ENCODE peak calls at places on chromosome 4, in four cellular contexts. One of them, this sample, is unnamed.

GRCh38 chr4:133151681-133152329 is 2.7 kb downstream of the PCDH10 start:
- DNase-seq in GM12878: no peak
- DNase-seq in HepG2: no peak
- DNase-seq in H1: no peak
- DNase-seq in this sample: peak

GRCh38 chr4:25703731-25704388 is 48.2 kb downstream of the SLC34A2 start:
- DNase-seq in GM12878: no peak
- DNase-seq in HepG2: no peak
- DNase-seq in H1: no peak
- DNase-seq in this sample: no peak

GRCh38 chr4:73896416-73896815 is 27.2 kb downstream of the CXCL1 start:
- DNase-seq in GM12878: no peak
- DNase-seq in HepG2: no peak
- DNase-seq in H1: no peak
- DNase-seq in this sample: no peak

GRCh38 chr4:76990288-76991080 is 40.9 kb downstream of the SEPTIN11 start:
- DNase-seq in GM12878: no peak
- DNase-seq in HepG2: no peak
- DNase-seq in H1: no peak
- DNase-seq in this sample: no peak

GRCh38 chr4:173135241-173135847 is 33.3 kb upstream of the GALNT7 start:
- DNase-seq in GM12878: no peak
- DNase-seq in HepG2: no peak
- DNase-seq in H1: no peak
- DNase-seq in this sample: no peak

GRCh38 chr4:65046496-65047101 is 623.7 kb downstream of the EPHA5 start:
- DNase-seq in GM12878: no peak
- DNase-seq in HepG2: no peak
- DNase-seq in H1: no peak
- DNase-seq in this sample: no peak

GRCh38 chr4:125125256-125125655 is 189.5 kb upstream of the FAT4 start:
- DNase-seq in GM12878: no peak
- DNase-seq in HepG2: no peak
- DNase-seq in H1: no peak
- DNase-seq in this sample: no peak

GRCh38 chr4:133921280-133922195 is 280.1 kb downstream of the PABPC4L start:
- DNase-seq in GM12878: no peak
- DNase-seq in HepG2: no peak
- DNase-seq in H1: no peak
- DNase-seq in this sample: no peak

GRCh38 chr4:108717386-108717785 is 45.5 kb downstream of the ETNPPL start:
- DNase-seq in GM12878: no peak
- DNase-seq in HepG2: no peak
- DNase-seq in H1: no peak
- DNase-seq in this sample: no peak

GRCh38 chr4:76879731-76880364 is 18.1 kb downstream of the SOWAHB start:
- DNase-seq in GM12878: no peak
- DNase-seq in HepG2: no peak
- DNase-seq in H1: no peak
- DNase-seq in this sample: no peak

GRCh38 chr4:67712650-67713530 is 11.9 kb upstream of the UBA6 start:
- DNase-seq in GM12878: no peak
- DNase-seq in HepG2: no peak
- DNase-seq in H1: no peak
- DNase-seq in this sample: no peak
- TF ChIP-seq TCF12 in GM12878: no peak
- TF ChIP-seq TCF12 in HepG2: no peak
- TF ChIP-seq TCF12 in H1: no peak
- TF ChIP-seq TCF12 in this sample: no peak

GRCh38 chr4:4857809-4858508 is 1.5 kb upstream of the MSX1 start:
- DNase-seq in GM12878: no peak
- DNase-seq in HepG2: no peak
- DNase-seq in H1: no peak
- DNase-seq in this sample: peak
- TF ChIP-seq TCF12 in GM12878: no peak
- TF ChIP-seq TCF12 in HepG2: no peak
- TF ChIP-seq TCF12 in H1: no peak
- TF ChIP-seq TCF12 in this sample: no peak

GRCh38 chr4:38866973-38867477 is 581 bp upstream of the FAM114A1 start:
- DNase-seq in GM12878: no peak
- DNase-seq in HepG2: no peak
- DNase-seq in H1: no peak
- DNase-seq in this sample: no peak

GRCh38 chr4:38869511-38869910 is 1.9 kb downstream of the FAM114A1 start:
- DNase-seq in GM12878: no peak
- DNase-seq in HepG2: no peak
- DNase-seq in H1: no peak
- DNase-seq in this sample: no peak

GRCh38 chr4:38870098-38870850 is 2.7 kb downstream of the FAM114A1 start:
- DNase-seq in GM12878: no peak
- DNase-seq in HepG2: no peak
- DNase-seq in H1: no peak
- DNase-seq in this sample: no peak

GRCh38 chr4:38867478-38868054 is at the start of gene FAM114A1:
- DNase-seq in GM12878: no peak
- DNase-seq in HepG2: peak
- DNase-seq in H1: no peak
- DNase-seq in this sample: peak

GRCh38 chr4:38868055-38868965 is 704 bp downstream of the FAM114A1 start:
- DNase-seq in GM12878: no peak
- DNase-seq in HepG2: no peak
- DNase-seq in H1: no peak
- DNase-seq in this sample: no peak
- TF ChIP-seq TCF12 in GM12878: no peak
- TF ChIP-seq TCF12 in HepG2: no peak
- TF ChIP-seq TCF12 in H1: no peak
- TF ChIP-seq TCF12 in this sample: no peak

GRCh38 chr4:40401096-40401495 is 66.0 kb downstream of the CHRNA9 start:
- DNase-seq in GM12878: no peak
- DNase-seq in HepG2: no peak
- DNase-seq in H1: no peak
- DNase-seq in this sample: no peak
- TF ChIP-seq TCF12 in GM12878: no peak
- TF ChIP-seq TCF12 in HepG2: no peak
- TF ChIP-seq TCF12 in H1: no peak
- TF ChIP-seq TCF12 in this sample: no peak

This sample was measured in SK-N-SH.